ENCODE peak calls at places on chromosomes 12 and 14, in nine cellular contexts. A, P, T, H, X, W, G, Y and D are unnamed samples. For H3K9me3, the result is how much of the 10 kb centered on the place peaks cover.

GRCh38 chr12:119631930-119632678 is 35.8 kb upstream of the PRKAB1 start:
- DNase-seq in A (no peak), P (no peak), T (no peak), H (no peak), X (no peak), W (no peak), G (no peak), Y (no peak), D (no peak)

GRCh38 chr14:74941676-74942097 is 13.7 kb downstream of the PGF start:
- DNase-seq in A (peak), P (no peak), T (no peak), H (peak), X (peak), W (no peak), G (peak), Y (peak), D (peak)

GRCh38 chr14:76961631-76962302 is 66.7 kb downstream of the IRF2BPL start:
- DNase-seq in A (peak), P (peak), T (peak), H (peak), X (peak), W (peak), G (peak), Y (peak), D (peak)

GRCh38 chr12:124236651-124237050 is 58.2 kb upstream of the RFLNA start:
- DNase-seq in A (no peak), P (no peak), T (no peak), H (peak), X (peak), W (no peak), G (no peak), Y (no peak), D (no peak)

GRCh38 chr12:46524778-46525177 is 152.2 kb upstream of the SLC38A2 start:
- DNase-seq in A (peak), P (peak), T (no peak), H (peak), X (peak), W (no peak), G (no peak), Y (peak), D (no peak)

GRCh38 chr14:63266106-63266505 is 52.6 kb downstream of the GPHB5 start:
- DNase-seq in A (no peak), P (no peak), T (peak), H (no peak), X (no peak), W (no peak), G (no peak), Y (no peak), D (no peak)

GRCh38 chr14:31203414-31203742 is 4.2 kb downstream of the HECTD1 start:
- DNase-seq in A (no peak), P (no peak), T (no peak), H (no peak), X (no peak), W (no peak), G (no peak), Y (no peak), D (no peak)

GRCh38 chr12:111775205-111776193 is 8.8 kb downstream of the ALDH2 start:
- DNase-seq in A (peak), P (peak), T (no peak), H (peak), X (peak), W (peak), G (peak), Y (peak), D (no peak)

GRCh38 chr14:96861568-96862310 is 64.6 kb downstream of the VRK1 start:
- DNase-seq in A (no peak), P (no peak), T (peak), H (no peak), X (no peak), W (no peak), G (no peak), Y (no peak), D (no peak)

GRCh38 chr14:69559581-69560011 is 15.1 kb downstream of the CCDC177 start:
- DNase-seq in A (no peak), P (no peak), T (no peak), H (no peak), X (no peak), W (no peak), G (no peak), Y (no peak), D (no peak)

GRCh38 chr14:81478446-81478845 is 55.2 kb downstream of the SEL1L start:
- DNase-seq in A (no peak), P (no peak), T (no peak), H (no peak), X (no peak), W (no peak), G (no peak), Y (no peak), D (no peak)

GRCh38 chr12:78121969-78122610 is 291.4 kb downstream of the NAV3 start:
- DNase-seq in A (no peak), P (no peak), T (no peak), H (no peak), X (no peak), W (no peak), G (no peak), Y (no peak), D (no peak)

GRCh38 chr14:79373451-79373850 is 837.9 kb downstream of the DIO2 start:
- DNase-seq in A (no peak), P (no peak), T (no peak), H (no peak), X (no peak), W (no peak), G (no peak), Y (no peak), D (no peak)
- H3K27ac ChIP-seq in A (no peak), P (no peak), T (no peak), H (no peak), X (no peak), W (no peak), G (no peak), Y (no peak), D (no peak)

DNA sequence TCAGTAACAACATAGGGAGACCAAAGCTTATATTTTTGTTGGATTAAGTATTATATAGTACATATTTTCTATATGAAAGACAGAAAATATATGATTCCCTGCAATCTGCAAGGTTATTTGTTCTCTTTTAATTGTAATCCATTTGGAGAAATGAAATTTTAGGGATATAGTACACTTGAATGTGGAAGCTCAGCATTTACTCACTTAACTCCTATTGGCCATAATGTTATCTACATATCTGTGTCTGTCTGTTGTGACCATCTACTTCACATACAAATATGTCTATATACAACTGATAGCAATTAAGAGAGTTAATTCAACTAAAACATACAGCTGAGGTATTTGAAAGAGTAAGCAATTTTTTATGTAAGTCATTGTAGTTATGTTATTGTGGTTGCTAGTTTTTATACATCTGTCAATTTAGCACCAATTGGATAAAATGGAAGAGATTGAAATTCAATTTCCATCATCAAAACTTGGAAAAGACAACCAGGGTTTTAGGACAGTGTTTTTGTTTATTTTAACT is 12.9 kb downstream of the FOXG1 start:
- DNase-seq in A (no peak), P (no peak), T (no peak), H (no peak), X (no peak), W (no peak), G (no peak), Y (no peak), D (no peak)
- TF ChIP-seq CTCF in A (no peak), P (no peak), T (no peak), H (no peak), X (no peak), W (no peak), G (no peak), Y (no peak), D (no peak)

DNA sequence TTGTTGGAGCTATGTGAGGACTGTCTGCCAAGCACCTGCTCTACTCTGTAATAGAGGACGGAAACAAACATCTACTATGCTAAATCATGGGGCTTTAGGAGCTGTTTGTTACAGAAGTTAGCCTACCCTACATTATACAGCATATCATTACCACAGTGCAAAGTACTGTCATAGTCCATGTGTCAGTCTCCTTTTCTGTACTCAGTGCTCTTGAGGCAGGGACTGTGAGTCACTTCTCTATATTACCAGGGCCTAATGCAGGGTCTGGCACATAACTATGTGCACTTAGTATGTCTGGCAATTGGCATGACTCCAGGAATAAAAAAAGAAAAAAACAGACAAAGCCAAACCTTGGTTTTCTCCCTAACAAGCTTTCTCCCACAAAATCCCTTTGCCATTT is 95.0 kb downstream of the RPAP3 start:
- DNase-seq in A (no peak), P (no peak), T (no peak), H (no peak), X (no peak), W (no peak), G (no peak), Y (no peak), D (no peak)
- H3K9me3 ChIP-seq in A (under half), P (under half), T (under half), H (under half), X (under half), W (under half), G (under half), Y (under half), D (under half)

GRCh38 chr14:99241314-99242035 is 30.5 kb downstream of the BCL11B start:
- DNase-seq in A (no peak), P (no peak), T (no peak), H (no peak), X (no peak), W (no peak), G (no peak), Y (no peak), D (no peak)
- H3K27ac ChIP-seq in A (no peak), P (no peak), T (no peak), H (no peak), X (peak), W (peak), G (no peak), Y (no peak), D (peak)